ENCODE peak calls at places on chromosomes 2 and 18, in eight cellular contexts. C is A549; O is naive thymus-derived CD4-positive, alpha-beta T cell; U is effector memory CD4-positive, alpha-beta T cell; S is H9; L is body of pancreas; R is PC-9; H is SJSA1. D is an unnamed sample.
A peak's percentile ranks its signal among the peaks of the same experiment; 100 is the strongest.

GRCh38 chr2:215755651-215756350 is 257.6 kb downstream of the MREG start:
- DNase-seq in L (no peak), R (no peak), H (no peak), S (no peak), C (no peak), O (no peak), U (no peak), D (no peak)

GRCh38 chr2:9558948-9559381 is 3.3 kb upstream of the ADAM17 start:
- DNase-seq in H (no peak), R (peak; percentile 99), C (no peak), O (no peak), S (no peak), U (no peak), L (no peak), D (peak; percentile 84)

GRCh38 chr2:224968051-224968450 is 74.2 kb downstream of the DOCK10 start:
- DNase-seq in H (no peak), C (no peak), S (no peak), R (no peak), L (no peak), O (no peak), U (no peak), D (no peak)

GRCh38 chr2:236177604-236177966 is 9.4 kb upstream of the GBX2 start:
- DNase-seq in H (no peak), C (peak; percentile 89), S (peak; percentile 89), U (peak; percentile 5), L (peak; percentile 57), R (no peak), O (no peak), D (no peak)

GRCh38 chr2:3413642-3414041 is 34.1 kb downstream of the TRAPPC12 start:
- DNase-seq in C (no peak), U (no peak), R (no peak), H (no peak), L (no peak), O (no peak), S (no peak), D (no peak)

GRCh38 chr2:240397542-240397916 is 37.9 kb upstream of the GPC1 start:
- DNase-seq in U (no peak), H (no peak), L (peak; percentile 6), O (peak; percentile 9), R (no peak), C (no peak), S (peak; percentile 21), D (no peak)

GRCh38 chr18:12409466-12409865 is 1.7 kb downstream of the PRELID3A start:
- DNase-seq in L (no peak), O (no peak), H (no peak), C (no peak), S (no peak), R (no peak), U (no peak), D (no peak)

GRCh38 chr2:7956126-7956689 is 725.6 kb upstream of the ID2 start:
- DNase-seq in R (no peak), U (no peak), L (no peak), S (no peak), O (no peak), H (no peak), C (no peak), D (no peak)

GRCh38 chr2:96665083-96665569 is 22.6 kb downstream of the FER1L5 start:
- DNase-seq in C (peak; percentile 69), O (no peak), L (peak; percentile 40), H (peak; percentile 87), S (no peak), U (no peak), R (peak; percentile 99), D (peak; percentile 95)

GRCh38 chr2:68912732-68913131 is 40.0 kb downstream of the GKN2 start:
- DNase-seq in O (peak; percentile 50), C (no peak), U (no peak), H (no peak), R (no peak), S (no peak), L (no peak), D (no peak)

GRCh38 chr2:222393733-222394267 is 30.5 kb upstream of the SGPP2 start:
- DNase-seq in S (no peak), R (no peak), U (no peak), C (no peak), O (no peak), H (no peak), L (no peak), D (no peak)

GRCh38 chr2:75896779-75897366 is 186.2 kb upstream of the GCFC2 start:
- DNase-seq in C (peak; percentile 4), S (peak; percentile 82), L (peak; percentile 49), U (no peak), R (no peak), H (no peak), O (no peak), D (no peak)

GRCh38 chr2:28080911-28081310 is 190.4 kb downstream of the BABAM2 start:
- DNase-seq in H (peak; percentile 65), C (no peak), U (no peak), O (no peak), S (no peak), L (no peak), R (no peak), D (peak; percentile 15)

GRCh38 chr18:79519751-79520472 is 124.2 kb downstream of the NFATC1 start:
- DNase-seq in H (no peak), O (no peak), U (peak; percentile 29), R (no peak), C (no peak), S (peak; percentile 50), L (no peak), D (no peak)

GRCh38 chr18:54881229-54881753 is 53.0 kb downstream of the RAB27B start:
- DNase-seq in C (no peak), L (no peak), U (no peak), H (no peak), R (no peak), S (no peak), O (no peak), D (no peak)

GRCh38 chr18:76260941-76261472 is 234.0 kb downstream of the ZNF516 start:
- DNase-seq in C (no peak), O (no peak), L (no peak), S (no peak), R (no peak), H (no peak), U (no peak), D (no peak)

GRCh38 chr18:31979714-31980113 is 36.8 kb upstream of the TRAPPC8 start:
- DNase-seq in L (no peak), O (no peak), U (no peak), C (no peak), R (no peak), S (no peak), H (no peak), D (no peak)
- H3K9me3 ChIP-seq in L (no peaks in the 10 kb centered on the region), O (peaks cover 22% of the 10 kb centered on the region), U (peaks cover 6% of the 10 kb centered on the region), C (peaks cover 13% of the 10 kb centered on the region), R (no peaks in the 10 kb centered on the region), S (no peaks in the 10 kb centered on the region), H (no peaks in the 10 kb centered on the region), D (no peaks in the 10 kb centered on the region)

DNA sequence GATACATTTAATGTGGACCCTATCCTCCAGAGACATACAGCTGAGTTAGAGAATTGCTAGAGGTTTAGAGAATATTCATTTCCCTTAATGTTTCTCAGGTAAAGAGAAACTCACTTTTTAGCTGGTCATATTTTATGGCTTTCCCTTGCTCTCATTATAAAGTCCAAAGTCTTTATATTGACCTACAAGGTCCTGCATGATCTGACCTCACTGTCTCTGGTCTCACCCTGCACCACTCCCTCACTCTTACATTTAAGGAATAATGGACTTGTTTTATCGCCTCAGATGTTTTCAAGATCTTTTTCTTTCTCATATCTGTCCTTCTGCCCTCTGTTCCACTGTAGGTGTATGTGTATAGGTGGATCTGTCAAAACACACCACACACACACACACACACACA is 597.3 kb downstream of the PLCL1 start:
- DNase-seq in L (no peak), U (no peak), R (no peak), S (no peak), C (no peak), O (no peak), H (no peak), D (no peak)
- H3K27ac ChIP-seq in L (no peak overlapping the region), U (no peak overlapping the region), R (no peak overlapping the region), S (no peak overlapping the region), C (no peak overlapping the region), O (no peak overlapping the region), H (no peak overlapping the region), D (no peak overlapping the region)

DNA sequence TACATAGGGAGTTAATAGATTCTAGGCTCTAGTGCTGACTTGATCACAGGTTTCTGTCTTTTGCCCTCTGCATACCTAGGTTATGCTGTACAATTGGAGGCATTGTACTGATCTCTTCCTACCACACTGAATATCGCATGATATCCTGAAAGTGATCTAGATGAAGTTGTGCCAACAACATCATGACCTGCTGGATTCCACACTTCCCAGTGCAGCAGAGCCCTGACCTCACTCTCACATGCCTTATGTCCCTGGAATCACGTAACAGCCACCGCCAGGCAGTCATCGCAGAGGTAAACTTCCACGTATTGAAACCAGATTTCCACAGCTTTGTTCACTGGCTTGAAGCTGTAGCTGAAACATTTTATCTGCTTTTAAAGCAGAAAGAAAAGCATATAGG is 214.0 kb downstream of the ANKRD30B start:
- DNase-seq in L (no peak), H (no peak), S (no peak), O (no peak), C (no peak), U (no peak), R (no peak), D (no peak)
- H3K9me3 ChIP-seq in L (no peaks in the 10 kb centered on the region), H (no peaks in the 10 kb centered on the region), S (peaks cover 72% of the 10 kb centered on the region), O (no peaks in the 10 kb centered on the region), C (no peaks in the 10 kb centered on the region), U (no peaks in the 10 kb centered on the region), R (no peaks in the 10 kb centered on the region), D (peaks cover 41% of the 10 kb centered on the region)

GRCh38 chr18:56286775-56287174 is 351.6 kb downstream of the TXNL1 start:
- DNase-seq in S (no peak), R (no peak), L (no peak), O (no peak), H (peak; percentile 14), C (no peak), U (no peak), D (peak; percentile 29)
- H3K27ac ChIP-seq in S (no peak overlapping the region), R (no peak overlapping the region), L (no peak overlapping the region), O (no peak overlapping the region), H (no peak overlapping the region), C (no peak overlapping the region), U (no peak overlapping the region), D (no peak overlapping the region)

GRCh38 chr2:2411008-2411407 is 79.9 kb upstream of the MYT1L start:
- DNase-seq in O (no peak), H (no peak), U (no peak), C (no peak), R (no peak), S (no peak), L (no peak), D (no peak)

GRCh38 chr2:2405780-2406179 is 74.7 kb upstream of the MYT1L start:
- DNase-seq in L (no peak), H (no peak), O (no peak), R (no peak), S (no peak), U (no peak), C (no peak), D (no peak)

GRCh38 chr2:2413525-2413924 is 82.5 kb upstream of the MYT1L start:
- DNase-seq in U (no peak), H (no peak), L (no peak), S (no peak), O (no peak), C (no peak), R (no peak), D (no peak)

DNA sequence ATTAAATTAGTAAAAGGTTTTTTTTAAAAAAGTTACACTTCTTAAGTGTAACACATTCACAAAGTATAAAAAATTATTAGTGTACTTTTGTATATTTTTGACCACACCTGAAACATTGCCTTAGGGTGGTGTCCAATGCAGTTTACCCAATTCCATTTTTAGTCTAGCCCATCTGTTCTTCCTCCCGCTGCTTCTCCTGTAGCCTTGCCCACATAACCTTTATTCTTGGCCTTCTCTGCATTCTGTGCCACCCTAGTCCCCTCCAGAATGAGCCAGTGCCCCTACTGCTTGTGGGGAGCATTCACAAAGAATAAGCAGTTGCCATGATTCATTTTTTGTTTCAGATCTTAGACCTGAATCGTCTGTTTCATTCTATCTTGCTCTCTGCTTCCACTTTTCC is 78.4 kb upstream of the MYT1L start:
- DNase-seq in H (no peak), U (no peak), S (no peak), O (no peak), C (no peak), L (no peak), R (no peak), D (no peak)
- H3K9me3 ChIP-seq in H (peaks cover 2% of the 10 kb centered on the region), U (no peaks in the 10 kb centered on the region), S (no peaks in the 10 kb centered on the region), O (no peaks in the 10 kb centered on the region), C (no peaks in the 10 kb centered on the region), L (no peaks in the 10 kb centered on the region), R (peaks cover 8% of the 10 kb centered on the region), D (no peaks in the 10 kb centered on the region)